ENCODE peak calls at places on chromosomes 6 and 20, in nine cellular contexts. J is lower lobe of right lung; F is effector CD4-positive, alpha-beta T cell; D is activated CD4-positive, CD25-positive, alpha-beta regulatory T cell treated with anti-CD3 and anti-CD28 coated beads, Interleukin-2, amount 50 U/mL, for 16 hours; O is stimulated activated CD4-positive, alpha-beta T cell treated with anti-CD3 and anti-CD28 coated beads, TNF-alpha, amount 100 ng/mL, for 24 hours; T is IMR-90; N is uterus; H is mucosa of gallbladder; U is heart left ventricle. A is an unnamed sample.

GRCh38 chr6:73516712-73517489 is 3.9 kb downstream of the EEF1A1 start:
- DNase-seq in T (peak), N (no peak), F (no peak), O (no peak), J (no peak), D (no peak), H (no peak), U (no peak), A (peak)

GRCh38 chr6:146544783-146545182 is 1.1 kb downstream of the RAB32 start:
- DNase-seq in U (no peak), T (peak), J (no peak), N (no peak), O (no peak), D (no peak), H (no peak), F (no peak), A (no peak)

GRCh38 chr6:40395698-40396076 is 191.5 kb downstream of the LRFN2 start:
- DNase-seq in U (no peak), N (no peak), O (no peak), D (no peak), H (no peak), T (no peak), J (no peak), F (no peak), A (no peak)

GRCh38 chr20:43914697-43915208 is at the start of gene TOX2:
- DNase-seq in F (peak), U (peak), T (no peak), J (peak), O (no peak), H (no peak), D (no peak), N (no peak), A (peak)

GRCh38 chr6:46757206-46757564 is 10.5 kb downstream of the ANKRD66 start:
- DNase-seq in U (no peak), T (no peak), F (no peak), J (no peak), H (no peak), N (no peak), D (no peak), O (no peak), A (no peak)

GRCh38 chr20:48607544-48607865 is 220.3 kb downstream of the PREX1 start:
- DNase-seq in O (no peak), N (no peak), F (no peak), J (no peak), D (no peak), H (no peak), T (no peak), U (no peak), A (no peak)

GRCh38 chr6:11585426-11586016 is 48.0 kb downstream of the TMEM170B start:
- DNase-seq in J (no peak), H (no peak), F (no peak), T (peak), D (no peak), O (no peak), N (no peak), U (no peak), A (no peak)

GRCh38 chr6:125667326-125667725 is 82.1 kb upstream of the HEY2 start:
- DNase-seq in D (no peak), J (no peak), F (no peak), O (no peak), N (no peak), U (no peak), H (no peak), T (no peak), A (no peak)

GRCh38 chr6:56087421-56087820 is 160.0 kb downstream of the COL21A1 start:
- DNase-seq in O (no peak), H (no peak), D (no peak), N (no peak), J (no peak), U (no peak), F (no peak), T (peak), A (no peak)

GRCh38 chr6:118387921-118388701 is 160.0 kb upstream of the PLN start:
- DNase-seq in F (no peak), N (no peak), H (no peak), T (peak), J (no peak), O (no peak), D (no peak), U (no peak), A (no peak)

GRCh38 chr20:40960101-40960500 is 68.5 kb upstream of the TOP1 start:
- DNase-seq in O (no peak), D (no peak), T (no peak), N (no peak), J (no peak), U (no peak), F (no peak), H (no peak), A (no peak)

GRCh38 chr6:10684618-10685017 is 9.8 kb downstream of the C6orf52 start:
- DNase-seq in T (no peak), U (no peak), J (no peak), O (no peak), D (no peak), F (no peak), N (no peak), H (no peak), A (no peak)

GRCh38 chr6:113954653-113955052 is 16.3 kb downstream of the HDAC2 start:
- DNase-seq in H (no peak), F (no peak), J (no peak), O (no peak), U (no peak), T (peak), N (no peak), D (no peak), A (no peak)

GRCh38 chr6:126312013-126312665 is 27.8 kb upstream of the CENPW start:
- DNase-seq in O (no peak), H (no peak), D (no peak), U (no peak), F (no peak), N (no peak), J (no peak), T (no peak), A (no peak)